ENCODE peak calls at places on chromosome X, in ten cellular contexts. H is tibial artery; Z is psoas muscle; B is GM23248; K is breast epithelium; P is effector memory CD4-positive, alpha-beta T cell; J is CD4-positive, CD25-positive, alpha-beta regulatory T cell; Q is naive thymus-derived CD4-positive, alpha-beta T cell; T is A549; C is CD8-positive, alpha-beta memory T cell. F is an unnamed sample.

GRCh38 chrX:8879750-8880149 is 78.6 kb upstream of the FAM9A start:
- DNase-seq in Q (no peak), P (peak; percentile 1), H (no peak), K (no peak), B (peak; percentile 25), T (peak; percentile 26), J (no peak), C (peak; percentile 1), Z (no peak), F (no peak)

GRCh38 chrX:101550825-101551767 is 749 bp downstream of the ARMCX1 start:
- DNase-seq in P (no peak), T (no peak), Z (peak; percentile 52), C (no peak), J (no peak), H (peak; percentile 59), Q (no peak), B (peak; percentile 73), K (no peak), F (peak; percentile 49)

GRCh38 chrX:91039777-91040176 is 394.9 kb upstream of the PABPC5 start:
- DNase-seq in Q (no peak), T (no peak), K (no peak), J (no peak), C (no peak), B (no peak), H (no peak), Z (no peak), P (no peak), F (no peak)

GRCh38 chrX:69158166-69159040 is 6.8 kb downstream of the PJA1 start:
- DNase-seq in Z (peak; percentile 57), Q (no peak), K (no peak), B (peak; percentile 72), P (no peak), C (no peak), J (no peak), H (peak; percentile 77), T (peak; percentile 63), F (peak; percentile 57)

GRCh38 chrX:8504451-8504850 is 39.8 kb downstream of the VCX3B start:
- DNase-seq in B (no peak), Q (no peak), C (no peak), P (no peak), Z (no peak), T (peak; percentile 1), K (no peak), H (no peak), J (no peak), F (no peak)

GRCh38 chrX:2552621-2553297 is 52.0 kb upstream of the DHRSX start:
- DNase-seq in B (peak; percentile 79), H (no peak), T (peak; percentile 78), Q (no peak), K (no peak), P (no peak), J (no peak), C (no peak), Z (no peak), F (no peak)

GRCh38 chrX:43969504-43970501 is 3.4 kb downstream of the NDP start:
- DNase-seq in K (peak; percentile 19), P (no peak), J (no peak), B (peak; percentile 57), T (peak; percentile 2), H (no peak), C (no peak), Q (no peak), Z (no peak), F (no peak)

GRCh38 chrX:6990552-6991193 is 156.8 kb upstream of the STS start:
- DNase-seq in K (no peak), Q (no peak), T (no peak), P (no peak), H (no peak), B (no peak), J (no peak), Z (no peak), C (no peak), F (no peak)

GRCh38 chrX:124736553-124737240 is 390.3 kb downstream of the SH2D1A start:
- DNase-seq in Q (peak; percentile 61), J (peak; percentile 1), Z (no peak), K (no peak), B (no peak), T (no peak), H (no peak), P (peak; percentile 5), C (peak; percentile 3), F (no peak)

GRCh38 chrX:3377560-3377959 is 31.1 kb upstream of the MXRA5 start:
- DNase-seq in J (no peak), C (no peak), Q (no peak), K (no peak), T (no peak), H (no peak), Z (no peak), B (no peak), P (no peak), F (no peak)

GRCh38 chrX:104137496-104137895 is 19.3 kb downstream of the SLC25A53 start:
- DNase-seq in B (peak; percentile 30), J (no peak), H (no peak), Z (no peak), P (peak; percentile 2), K (no peak), Q (peak; percentile 16), C (no peak), T (peak; percentile 55), F (no peak)

GRCh38 chrX:31266172-31267076 is 194.6 kb upstream of the FTHL17 start:
- DNase-seq in T (no peak), Z (peak; percentile 38), J (no peak), B (peak; percentile 44), P (no peak), K (peak; percentile 33), C (no peak), Q (no peak), H (peak; percentile 21), F (peak; percentile 46)

GRCh38 chrX:134622813-134623185 is 35.5 kb downstream of the PLAC1 start:
- DNase-seq in C (no peak), T (no peak), B (peak; percentile 15), P (no peak), Z (no peak), Q (no peak), J (no peak), H (no peak), K (no peak), F (no peak)

GRCh38 chrX:129759576-129760061 is 20.1 kb upstream of the SASH3 start:
- DNase-seq in H (peak; percentile 39), Q (peak; percentile 40), P (peak; percentile 28), T (peak; percentile 9), C (no peak), J (peak; percentile 24), B (peak; percentile 53), K (peak; percentile 75), Z (peak; percentile 34), F (no peak)

GRCh38 chrX:9873952-9874351 is 87.7 kb downstream of the SHROOM2 start:
- DNase-seq in H (peak; percentile 33), Z (no peak), T (peak; percentile 58), C (peak; percentile 3), Q (peak; percentile 31), J (peak; percentile 20), B (peak; percentile 53), P (peak; percentile 14), K (no peak), F (peak; percentile 56)

GRCh38 chrX:154735695-154736393 is 15.0 kb downstream of the GAB3 start:
- DNase-seq in J (no peak), T (peak; percentile 44), K (no peak), H (peak; percentile 29), B (peak; percentile 77), Z (peak; percentile 69), P (no peak), C (no peak), Q (no peak), F (peak; percentile 73)
- H3K9me3 ChIP-seq in J (no peaks in the 10 kb centered on the region), T (no peaks in the 10 kb centered on the region), K (no peaks in the 10 kb centered on the region), H (no peaks in the 10 kb centered on the region), B (no peaks in the 10 kb centered on the region), Z (no peaks in the 10 kb centered on the region), P (no peaks in the 10 kb centered on the region), C (no peaks in the 10 kb centered on the region), Q (no peaks in the 10 kb centered on the region), F (no peaks in the 10 kb centered on the region)

DNA sequence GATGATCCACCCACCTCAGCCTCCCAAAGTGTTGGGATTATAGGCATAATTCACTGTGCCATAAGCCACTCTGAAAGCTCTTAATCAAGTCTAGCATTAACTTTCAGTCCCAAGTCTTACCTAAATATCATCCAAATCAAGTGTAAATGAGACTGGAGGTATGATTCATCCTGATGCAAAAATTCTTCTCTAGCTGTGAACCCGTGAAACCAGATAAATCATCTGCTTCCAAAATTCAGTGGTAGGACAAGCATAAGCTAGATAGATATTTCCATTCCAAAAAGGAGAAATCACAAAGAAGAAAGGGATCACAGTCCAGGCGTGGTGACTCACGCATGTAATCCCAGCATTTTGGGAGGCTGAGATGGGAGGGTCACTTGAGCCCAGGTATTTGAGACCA is 8.8 kb upstream of the TBC1D25 start:
- DNase-seq in C (no peak), K (no peak), H (no peak), Q (no peak), J (no peak), Z (no peak), P (no peak), B (peak; percentile 52), T (no peak), F (no peak)
- H3K4me1 ChIP-seq in C (peaks cover 11% of the 10 kb centered on the region), K (no peaks in the 10 kb centered on the region), H (no peaks in the 10 kb centered on the region), Q (no peaks in the 10 kb centered on the region), J (no peaks in the 10 kb centered on the region), Z (no peaks in the 10 kb centered on the region), P (peaks cover 5% of the 10 kb centered on the region), B (peaks cover 26% of the 10 kb centered on the region), T (peaks cover 15% of the 10 kb centered on the region), F (no peaks in the 10 kb centered on the region)

DNA sequence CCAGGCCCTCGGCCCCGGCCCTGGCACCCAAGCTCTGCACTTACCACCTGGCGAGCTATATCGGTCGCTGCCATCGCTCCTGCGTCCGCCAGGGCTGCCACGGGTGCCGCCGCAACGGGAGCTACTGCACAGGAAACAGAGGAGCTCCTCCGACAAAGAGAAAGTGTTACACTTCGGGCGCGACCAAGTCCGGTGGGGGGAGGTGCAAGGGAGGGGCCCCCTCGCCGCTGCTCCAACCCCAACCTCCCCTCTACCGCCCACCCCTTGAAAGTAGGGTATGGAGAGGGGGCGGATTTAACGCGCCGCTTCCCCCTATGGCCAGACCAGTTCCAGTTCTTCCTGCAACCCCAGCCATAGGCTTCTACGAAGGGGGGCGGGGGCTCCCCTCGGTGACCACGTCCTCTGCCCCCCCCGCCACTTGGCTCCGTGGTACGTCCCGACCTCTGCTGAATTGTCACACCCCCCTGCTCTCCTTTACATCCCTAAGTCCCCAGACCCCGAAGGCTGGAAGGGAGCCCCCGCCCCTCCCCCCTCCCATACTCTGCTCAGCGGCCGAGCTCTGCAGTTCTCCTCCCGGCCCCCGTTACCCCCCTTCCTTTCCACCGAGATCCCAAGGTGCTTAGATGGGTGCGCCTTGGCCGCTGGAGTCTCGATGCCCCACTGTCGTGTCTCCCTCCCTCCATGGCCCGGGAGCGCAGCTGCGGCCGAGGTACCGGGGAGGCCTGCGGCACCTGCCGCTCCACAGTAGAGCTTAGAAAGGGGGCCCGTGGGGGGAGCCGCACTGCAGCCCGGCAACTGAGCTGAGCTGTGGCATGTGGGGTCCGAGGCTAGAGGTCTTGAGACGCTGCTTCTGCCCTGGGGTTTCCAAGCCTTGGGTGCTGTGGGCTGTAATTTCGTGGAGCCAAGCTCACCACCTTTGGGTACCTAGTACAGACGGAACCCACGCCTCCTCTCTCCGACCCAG is at the start of gene SEPTIN6:
- DNase-seq in P (peak; percentile 78), K (peak; percentile 36), Q (peak; percentile 81), B (peak; percentile 72), J (peak; percentile 80), Z (peak; percentile 68), C (peak; percentile 72), T (peak; percentile 75), H (peak; percentile 47), F (peak; percentile 57)
- H3K27ac ChIP-seq in P (peak within 1 kb of the TSS; percentile 78), K (peak within 1 kb of the TSS; percentile 79), Q (peak within 1 kb of the TSS; percentile 89), B (peak within 1 kb of the TSS; percentile 79), J (peak within 1 kb of the TSS; percentile 97), Z (no peak within 1 kb of the TSS), C (peak within 1 kb of the TSS; percentile 89), T (peak within 1 kb of the TSS; percentile 88), H (peak within 1 kb of the TSS; percentile 70), F (no peak within 1 kb of the TSS)

GRCh38 chrX:143837010-143837409 is 46.9 kb upstream of the UBE2NL start:
- DNase-seq in Z (no peak), H (no peak), K (no peak), J (no peak), T (no peak), P (no peak), Q (no peak), B (no peak), C (no peak), F (no peak)

GRCh38 chrX:143837444-143837843 is 46.4 kb upstream of the UBE2NL start:
- DNase-seq in Z (no peak), P (no peak), H (no peak), B (no peak), Q (no peak), K (no peak), C (no peak), J (no peak), T (no peak), F (no peak)
- H3K9me3 ChIP-seq in Z (no peaks in the 10 kb centered on the region), P (no peaks in the 10 kb centered on the region), H (no peaks in the 10 kb centered on the region), B (no peaks in the 10 kb centered on the region), Q (no peaks in the 10 kb centered on the region), K (peaks cover 8% of the 10 kb centered on the region), C (no peaks in the 10 kb centered on the region), J (no peaks in the 10 kb centered on the region), T (no peaks in the 10 kb centered on the region), F (no peaks in the 10 kb centered on the region)